ENCODE peak calls at places on chromosome 10, in four cellular contexts. Y is Jurkat, Clone E6-1; D is naive thymus-derived CD8-positive, alpha-beta T cell; N is gastrocnemius medialis. X is an unnamed sample.

GRCh38 chr10:4581929-4582328 is 244.1 kb upstream of the AKR1E2 start:
- DNase-seq in Y (no peak), D (no peak), N (no peak), X (no peak)

GRCh38 chr10:44962870-44963738 is 3.5 kb downstream of the RASSF4 start:
- DNase-seq in Y (peak; percentile 66), D (no peak), N (peak; percentile 71), X (peak; percentile 62)

GRCh38 chr10:119178371-119179119 is at the start of gene PRDX3:
- DNase-seq in Y (peak; percentile 82), D (peak; percentile 91), N (peak; percentile 83), X (peak; percentile 85)

GRCh38 chr10:122515588-122516231 is 44.8 kb upstream of the DMBT1 start:
- DNase-seq in Y (peak; percentile 89), D (peak; percentile 17), N (no peak), X (peak; percentile 36)

GRCh38 chr10:112768121-112768520 is 181.9 kb upstream of the TCF7L2 start:
- DNase-seq in Y (no peak), D (no peak), N (no peak), X (no peak)

GRCh38 chr10:124225468-124226270 is 132.3 kb upstream of the CHST15 start:
- DNase-seq in Y (peak; percentile 45), D (peak; percentile 37), N (no peak), X (no peak)

GRCh38 chr10:67622984-67623383 is 73.0 kb downstream of the CTNNA3 start:
- DNase-seq in Y (no peak), D (no peak), N (no peak), X (no peak)

GRCh38 chr10:28432210-28432676 is 100.7 kb upstream of the WAC start:
- DNase-seq in Y (peak; percentile 15), D (peak; percentile 14), N (peak; percentile 27), X (peak; percentile 74)

GRCh38 chr10:63256047-63256773 is 123.1 kb downstream of the NRBF2 start:
- DNase-seq in Y (no peak), D (no peak), N (no peak), X (no peak)

GRCh38 chr10:60731134-60731883 is 47.0 kb upstream of the CDK1 start:
- DNase-seq in Y (no peak), D (no peak), N (no peak), X (peak; percentile 60)